ENCODE peak calls at places on chromosomes 6 and 20, in ten cellular contexts. One of them, this sample, is unnamed.
A peak's percentile ranks its signal among the peaks of the same experiment; 100 is the strongest.

GRCh38 chr6:149079911-149080501 is 237.5 kb upstream of the TAB2 start:
- DNase-seq in gastrocnemius medialis: peak; percentile 50
- DNase-seq in mesothelial cell of epicardium: no peak
- DNase-seq in tibial nerve: peak; percentile 56
- DNase-seq in left lung: no peak
- DNase-seq in heart right ventricle: peak; percentile 47
- DNase-seq in hepatocyte: peak; percentile 41
- DNase-seq in mucosa of descending colon: no peak
- DNase-seq in astrocyte of the spinal cord: peak; percentile 65
- DNase-seq in fibroblast of the aortic adventitia: peak; percentile 88
- DNase-seq in this sample: no peak

GRCh38 chr20:48904566-48905321 is 16.8 kb upstream of the ARFGEF2 start:
- DNase-seq in gastrocnemius medialis: peak; percentile 29
- DNase-seq in mesothelial cell of epicardium: no peak
- DNase-seq in tibial nerve: peak; percentile 85
- DNase-seq in left lung: no peak
- DNase-seq in heart right ventricle: peak; percentile 56
- DNase-seq in hepatocyte: peak; percentile 78
- DNase-seq in mucosa of descending colon: peak; percentile 80
- DNase-seq in astrocyte of the spinal cord: peak; percentile 72
- DNase-seq in fibroblast of the aortic adventitia: peak; percentile 85
- DNase-seq in this sample: no peak

GRCh38 chr6:116996842-116997241 is 119.8 kb downstream of the RFX6 start:
- DNase-seq in gastrocnemius medialis: no peak
- DNase-seq in mesothelial cell of epicardium: no peak
- DNase-seq in tibial nerve: no peak
- DNase-seq in left lung: no peak
- DNase-seq in heart right ventricle: no peak
- DNase-seq in hepatocyte: no peak
- DNase-seq in mucosa of descending colon: no peak
- DNase-seq in astrocyte of the spinal cord: no peak
- DNase-seq in fibroblast of the aortic adventitia: no peak
- DNase-seq in this sample: no peak

GRCh38 chr6:137692806-137693205 is 174.3 kb upstream of the TNFAIP3 start:
- DNase-seq in gastrocnemius medialis: no peak
- DNase-seq in mesothelial cell of epicardium: no peak
- DNase-seq in tibial nerve: no peak
- DNase-seq in left lung: no peak
- DNase-seq in heart right ventricle: no peak
- DNase-seq in hepatocyte: no peak
- DNase-seq in mucosa of descending colon: no peak
- DNase-seq in astrocyte of the spinal cord: peak; percentile 10
- DNase-seq in fibroblast of the aortic adventitia: peak; percentile 42
- DNase-seq in this sample: no peak

GRCh38 chr20:41405436-41405835 is 38.8 kb upstream of the EMILIN3 start:
- DNase-seq in gastrocnemius medialis: peak; percentile 89
- DNase-seq in mesothelial cell of epicardium: no peak
- DNase-seq in tibial nerve: no peak
- DNase-seq in left lung: no peak
- DNase-seq in heart right ventricle: no peak
- DNase-seq in hepatocyte: no peak
- DNase-seq in mucosa of descending colon: no peak
- DNase-seq in astrocyte of the spinal cord: no peak
- DNase-seq in fibroblast of the aortic adventitia: no peak
- DNase-seq in this sample: no peak

GRCh38 chr6:38262041-38262440 is 377.7 kb downstream of the BTBD9 start:
- DNase-seq in gastrocnemius medialis: peak; percentile 18
- DNase-seq in mesothelial cell of epicardium: no peak
- DNase-seq in tibial nerve: no peak
- DNase-seq in left lung: no peak
- DNase-seq in heart right ventricle: peak; percentile 15
- DNase-seq in hepatocyte: peak; percentile 67
- DNase-seq in mucosa of descending colon: no peak
- DNase-seq in astrocyte of the spinal cord: peak; percentile 91
- DNase-seq in fibroblast of the aortic adventitia: peak; percentile 79
- DNase-seq in this sample: no peak

GRCh38 chr6:88380083-88380482 is 213.9 kb upstream of the CNR1 start:
- DNase-seq in gastrocnemius medialis: peak; percentile 18
- DNase-seq in mesothelial cell of epicardium: no peak
- DNase-seq in tibial nerve: peak; percentile 38
- DNase-seq in left lung: peak; percentile 74
- DNase-seq in heart right ventricle: no peak
- DNase-seq in hepatocyte: no peak
- DNase-seq in mucosa of descending colon: no peak
- DNase-seq in astrocyte of the spinal cord: peak; percentile 86
- DNase-seq in fibroblast of the aortic adventitia: peak; percentile 84
- DNase-seq in this sample: peak; percentile 45

GRCh38 chr6:8821921-8822512 is 386.7 kb upstream of the SLC35B3 start:
- DNase-seq in gastrocnemius medialis: no peak
- DNase-seq in mesothelial cell of epicardium: no peak
- DNase-seq in tibial nerve: no peak
- DNase-seq in left lung: no peak
- DNase-seq in heart right ventricle: no peak
- DNase-seq in hepatocyte: no peak
- DNase-seq in mucosa of descending colon: no peak
- DNase-seq in astrocyte of the spinal cord: no peak
- DNase-seq in fibroblast of the aortic adventitia: no peak
- DNase-seq in this sample: no peak

GRCh38 chr6:142014515-142014914 is 118.2 kb upstream of the GJE1 start:
- DNase-seq in gastrocnemius medialis: no peak
- DNase-seq in mesothelial cell of epicardium: no peak
- DNase-seq in tibial nerve: no peak
- DNase-seq in left lung: no peak
- DNase-seq in heart right ventricle: no peak
- DNase-seq in hepatocyte: no peak
- DNase-seq in mucosa of descending colon: no peak
- DNase-seq in astrocyte of the spinal cord: peak; percentile 89
- DNase-seq in fibroblast of the aortic adventitia: peak; percentile 75
- DNase-seq in this sample: no peak

GRCh38 chr6:52839124-52840055 is 1.2 kb downstream of the GSTA5 start:
- DNase-seq in gastrocnemius medialis: no peak
- DNase-seq in mesothelial cell of epicardium: no peak
- DNase-seq in tibial nerve: peak; percentile 18
- DNase-seq in left lung: no peak
- DNase-seq in heart right ventricle: no peak
- DNase-seq in hepatocyte: peak; percentile 70
- DNase-seq in mucosa of descending colon: peak; percentile 65
- DNase-seq in astrocyte of the spinal cord: peak; percentile 40
- DNase-seq in fibroblast of the aortic adventitia: peak; percentile 70
- DNase-seq in this sample: peak; percentile 31

GRCh38 chr6:12020187-12020791 is 8.2 kb downstream of the HIVEP1 start:
- DNase-seq in gastrocnemius medialis: no peak
- DNase-seq in mesothelial cell of epicardium: no peak
- DNase-seq in tibial nerve: no peak
- DNase-seq in left lung: no peak
- DNase-seq in heart right ventricle: no peak
- DNase-seq in hepatocyte: no peak
- DNase-seq in mucosa of descending colon: no peak
- DNase-seq in astrocyte of the spinal cord: no peak
- DNase-seq in fibroblast of the aortic adventitia: no peak
- DNase-seq in this sample: no peak

GRCh38 chr6:43807228-43808061 is 37.4 kb downstream of the VEGFA start:
- DNase-seq in gastrocnemius medialis: peak; percentile 94
- DNase-seq in mesothelial cell of epicardium: no peak
- DNase-seq in tibial nerve: no peak
- DNase-seq in left lung: no peak
- DNase-seq in heart right ventricle: no peak
- DNase-seq in hepatocyte: peak; percentile 70
- DNase-seq in mucosa of descending colon: peak; percentile 42
- DNase-seq in astrocyte of the spinal cord: no peak
- DNase-seq in fibroblast of the aortic adventitia: peak; percentile 25
- DNase-seq in this sample: peak; percentile 69

GRCh38 chr6:149443411-149444181 is 41.2 kb downstream of the ZC3H12D start:
- DNase-seq in gastrocnemius medialis: no peak
- DNase-seq in mesothelial cell of epicardium: no peak
- DNase-seq in tibial nerve: no peak
- DNase-seq in left lung: no peak
- DNase-seq in heart right ventricle: no peak
- DNase-seq in hepatocyte: no peak
- DNase-seq in mucosa of descending colon: no peak
- DNase-seq in astrocyte of the spinal cord: peak; percentile 41
- DNase-seq in fibroblast of the aortic adventitia: peak; percentile 70
- DNase-seq in this sample: no peak

DNA sequence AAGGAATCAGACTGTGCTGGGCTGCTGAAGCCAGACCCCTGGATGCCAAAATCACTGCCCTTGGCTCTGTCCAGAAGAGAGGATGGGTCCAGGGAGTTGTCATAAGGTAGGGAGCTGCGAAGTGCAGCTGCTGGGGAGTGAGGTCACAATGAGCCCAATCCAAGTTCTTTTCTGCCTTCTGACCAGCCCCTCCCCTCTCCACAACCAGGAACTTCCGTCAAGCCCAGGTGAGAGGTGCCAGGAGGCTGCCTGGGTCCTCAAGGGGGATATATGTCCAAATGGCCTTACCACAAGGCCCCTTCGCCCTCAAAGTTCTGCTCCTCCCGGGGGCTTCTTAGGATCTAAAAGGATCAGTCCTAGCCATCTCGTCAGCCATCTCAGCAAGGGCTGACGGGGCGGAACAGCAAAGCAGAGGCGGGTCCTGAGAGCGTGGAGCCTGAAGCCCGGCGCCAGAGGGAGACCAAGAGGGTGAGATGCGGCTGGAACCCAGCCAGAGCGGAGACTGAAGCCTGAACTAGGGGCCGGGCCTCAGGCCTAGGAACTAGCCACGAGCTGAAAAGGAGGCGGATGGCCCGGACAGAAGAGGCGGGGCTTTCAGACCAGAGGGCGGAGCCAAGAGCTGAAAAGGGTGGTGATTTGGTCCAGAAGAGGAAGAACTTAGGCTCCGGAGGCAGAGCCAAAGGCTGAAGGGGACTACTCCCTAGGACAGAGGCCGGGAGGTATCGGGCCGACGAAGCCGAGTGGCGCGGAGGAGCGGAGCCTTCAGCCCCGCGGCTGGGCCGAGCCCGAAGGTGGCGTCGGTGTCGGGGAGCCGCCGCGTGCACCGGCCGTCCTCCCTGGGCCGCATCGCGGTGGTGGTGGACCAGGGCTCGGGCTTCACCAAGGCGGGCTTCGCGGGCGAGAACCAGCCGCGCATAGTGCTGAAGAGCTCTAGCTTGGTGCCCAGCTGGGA is at the start of gene ACTL10:
- DNase-seq in gastrocnemius medialis: peak; percentile 93
- DNase-seq in mesothelial cell of epicardium: peak; percentile 70
- DNase-seq in tibial nerve: peak; percentile 98
- DNase-seq in left lung: peak; percentile 98
- DNase-seq in heart right ventricle: peak; percentile 98
- DNase-seq in hepatocyte: peak; percentile 92
- DNase-seq in mucosa of descending colon: peak; percentile 100
- DNase-seq in astrocyte of the spinal cord: peak; percentile 98
- DNase-seq in fibroblast of the aortic adventitia: peak; percentile 99
- DNase-seq in this sample: peak; percentile 95
- TF ChIP-seq CTCF in gastrocnemius medialis: no peak
- TF ChIP-seq CTCF in mesothelial cell of epicardium: no peak
- TF ChIP-seq CTCF in tibial nerve: peak; percentile 42
- TF ChIP-seq CTCF in left lung: no peak
- TF ChIP-seq CTCF in heart right ventricle: peak; percentile 65
- TF ChIP-seq CTCF in hepatocyte: no peak
- TF ChIP-seq CTCF in mucosa of descending colon: peak; percentile 18
- TF ChIP-seq CTCF in astrocyte of the spinal cord: peak; percentile 49
- TF ChIP-seq CTCF in fibroblast of the aortic adventitia: peak; percentile 60
- TF ChIP-seq CTCF in this sample: peak; percentile 12

DNA sequence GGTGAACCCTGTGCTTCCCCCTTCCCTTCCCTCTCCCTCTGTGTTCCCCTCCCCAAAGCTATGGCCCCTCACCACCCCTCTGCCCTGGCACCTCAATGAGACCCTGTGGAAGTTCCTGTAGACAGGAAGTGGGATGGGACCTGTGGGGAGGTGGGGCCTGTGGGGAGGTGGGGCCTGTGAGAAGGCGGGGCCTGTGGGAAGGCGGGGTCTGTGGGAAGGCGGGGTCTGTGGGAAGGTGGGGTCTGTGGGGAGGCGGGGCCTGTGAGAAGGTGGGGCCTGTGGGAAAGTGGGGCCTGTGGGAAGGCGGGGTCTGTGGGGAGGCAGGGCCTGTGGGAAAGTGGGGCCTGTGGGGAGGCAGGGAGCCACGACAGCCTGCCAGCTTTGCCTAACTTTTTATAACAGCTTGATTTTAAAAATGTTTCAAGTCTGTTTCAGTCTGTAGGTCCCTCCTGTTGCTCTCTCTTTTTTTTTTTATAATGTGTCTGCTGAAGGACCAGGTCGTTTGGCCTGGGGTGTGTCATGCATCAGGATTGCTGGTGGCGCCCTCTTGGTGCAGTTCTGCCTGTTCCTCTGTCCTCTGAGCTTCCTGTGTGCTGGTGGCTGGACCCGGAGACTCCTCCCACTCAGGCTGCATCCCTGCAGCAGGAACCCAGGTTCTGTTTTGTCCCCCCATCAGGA is 70.5 kb upstream of the SLCO4A1 start:
- DNase-seq in gastrocnemius medialis: peak; percentile 48
- DNase-seq in mesothelial cell of epicardium: no peak
- DNase-seq in tibial nerve: no peak
- DNase-seq in left lung: no peak
- DNase-seq in heart right ventricle: no peak
- DNase-seq in hepatocyte: no peak
- DNase-seq in mucosa of descending colon: no peak
- DNase-seq in astrocyte of the spinal cord: no peak
- DNase-seq in fibroblast of the aortic adventitia: no peak
- DNase-seq in this sample: no peak
- TF ChIP-seq CTCF in gastrocnemius medialis: no peak
- TF ChIP-seq CTCF in mesothelial cell of epicardium: no peak
- TF ChIP-seq CTCF in tibial nerve: no peak
- TF ChIP-seq CTCF in left lung: no peak
- TF ChIP-seq CTCF in heart right ventricle: no peak
- TF ChIP-seq CTCF in hepatocyte: no peak
- TF ChIP-seq CTCF in mucosa of descending colon: no peak
- TF ChIP-seq CTCF in astrocyte of the spinal cord: no peak
- TF ChIP-seq CTCF in fibroblast of the aortic adventitia: no peak
- TF ChIP-seq CTCF in this sample: no peak

DNA sequence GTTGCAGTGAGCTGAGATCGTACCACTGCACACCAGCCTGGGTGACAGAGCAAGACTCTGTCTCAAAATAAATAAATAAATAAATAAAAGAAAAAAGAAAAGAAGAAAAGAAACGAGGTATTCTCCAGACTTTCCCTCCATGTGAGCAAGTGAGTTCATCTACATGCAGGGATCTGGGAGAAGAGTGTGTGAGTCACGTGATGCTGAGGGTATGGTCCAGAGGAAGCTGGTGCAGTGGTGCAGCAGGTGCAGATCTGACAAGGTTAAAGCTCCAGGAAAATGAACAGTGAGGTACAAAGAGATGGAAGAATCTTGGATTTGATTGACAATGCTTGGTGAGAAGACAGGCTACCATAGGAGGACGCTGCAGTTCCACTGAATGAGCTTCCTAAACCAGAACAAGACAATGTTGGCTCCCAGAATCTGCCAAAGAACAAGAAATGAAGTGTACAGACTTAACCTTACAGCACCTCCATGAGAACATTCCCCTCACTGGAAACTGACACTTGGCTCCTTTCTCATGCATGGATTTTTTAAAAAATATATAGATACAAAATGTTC is 79.5 kb upstream of the BTBD3 start:
- DNase-seq in gastrocnemius medialis: no peak
- DNase-seq in mesothelial cell of epicardium: no peak
- DNase-seq in tibial nerve: no peak
- DNase-seq in left lung: no peak
- DNase-seq in heart right ventricle: no peak
- DNase-seq in hepatocyte: no peak
- DNase-seq in mucosa of descending colon: no peak
- DNase-seq in astrocyte of the spinal cord: no peak
- DNase-seq in fibroblast of the aortic adventitia: no peak
- DNase-seq in this sample: no peak
- TF ChIP-seq CTCF in gastrocnemius medialis: no peak
- TF ChIP-seq CTCF in mesothelial cell of epicardium: no peak
- TF ChIP-seq CTCF in tibial nerve: no peak
- TF ChIP-seq CTCF in left lung: no peak
- TF ChIP-seq CTCF in heart right ventricle: no peak
- TF ChIP-seq CTCF in hepatocyte: no peak
- TF ChIP-seq CTCF in mucosa of descending colon: no peak
- TF ChIP-seq CTCF in astrocyte of the spinal cord: no peak
- TF ChIP-seq CTCF in fibroblast of the aortic adventitia: no peak
- TF ChIP-seq CTCF in this sample: no peak

GRCh38 chr6:10256113-10256690 is 158.7 kb downstream of the TFAP2A start:
- DNase-seq in gastrocnemius medialis: no peak
- DNase-seq in mesothelial cell of epicardium: no peak
- DNase-seq in tibial nerve: no peak
- DNase-seq in left lung: no peak
- DNase-seq in heart right ventricle: no peak
- DNase-seq in hepatocyte: no peak
- DNase-seq in mucosa of descending colon: peak; percentile 33
- DNase-seq in astrocyte of the spinal cord: no peak
- DNase-seq in fibroblast of the aortic adventitia: peak; percentile 12
- DNase-seq in this sample: no peak
- TF ChIP-seq CTCF in gastrocnemius medialis: no peak
- TF ChIP-seq CTCF in mesothelial cell of epicardium: peak; percentile 83
- TF ChIP-seq CTCF in tibial nerve: no peak
- TF ChIP-seq CTCF in left lung: no peak
- TF ChIP-seq CTCF in heart right ventricle: no peak
- TF ChIP-seq CTCF in hepatocyte: peak; percentile 23
- TF ChIP-seq CTCF in mucosa of descending colon: no peak
- TF ChIP-seq CTCF in astrocyte of the spinal cord: peak; percentile 41
- TF ChIP-seq CTCF in fibroblast of the aortic adventitia: peak; percentile 46
- TF ChIP-seq CTCF in this sample: peak; percentile 28

This sample was measured in right lobe of liver.